ENCODE peak calls at places on chromosome 3, in six cellular contexts. W, G, O, S, L and U are unnamed samples.

GRCh38 chr3:171347017-171347979 is 112.9 kb downstream of the TNIK start:
- DNase-seq in W (no peak), G (no peak), O (no peak), S (peak), L (peak), U (no peak)

GRCh38 chr3:158961497-158961896 is 159.6 kb downstream of the MFSD1 start:
- DNase-seq in W (no peak), G (no peak), O (peak), S (no peak), L (no peak), U (peak)

GRCh38 chr3:121545049-121545563 is 682 bp downstream of the POLQ start:
- DNase-seq in W (no peak), G (no peak), O (no peak), S (peak), L (no peak), U (no peak)

GRCh38 chr3:184332370-184333090 is 4.9 kb upstream of the FAM131A start:
- DNase-seq in W (no peak), G (no peak), O (no peak), S (no peak), L (no peak), U (no peak)

GRCh38 chr3:55532806-55533205 is 45.7 kb upstream of the WNT5A start:
- DNase-seq in W (no peak), G (no peak), O (no peak), S (no peak), L (no peak), U (no peak)

GRCh38 chr3:49351521-49352011 is 6.6 kb downstream of the GPX1 start:
- DNase-seq in W (no peak), G (no peak), O (no peak), S (no peak), L (no peak), U (no peak)

GRCh38 chr3:127288343-127288742 is 497 bp upstream of the PRR20G start:
- DNase-seq in W (no peak), G (no peak), O (no peak), S (no peak), L (no peak), U (no peak)

GRCh38 chr3:190306513-190307163 is 15.6 kb downstream of the CLDN1 start:
- DNase-seq in W (no peak), G (peak), O (no peak), S (no peak), L (no peak), U (no peak)

GRCh38 chr3:11610044-11610671 is 33.6 kb downstream of the VGLL4 start:
- DNase-seq in W (no peak), G (peak), O (no peak), S (no peak), L (no peak), U (no peak)

GRCh38 chr3:52339612-52340011 is 23.5 kb downstream of the DNAH1 start:
- DNase-seq in W (peak), G (peak), O (no peak), S (peak), L (peak), U (peak)

GRCh38 chr3:117756580-117756979 is 1047.0 kb downstream of the TUSC7 start:
- DNase-seq in W (no peak), G (no peak), O (no peak), S (no peak), L (no peak), U (no peak)

GRCh38 chr3:112688819-112689218 is 47.9 kb upstream of the CCDC80 start:
- DNase-seq in W (peak), G (no peak), O (no peak), S (no peak), L (no peak), U (no peak)

GRCh38 chr3:39965997-39966396 is 156.6 kb downstream of the MYRIP start:
- DNase-seq in W (no peak), G (no peak), O (no peak), S (no peak), L (no peak), U (no peak)

GRCh38 chr3:39960515-39961403 is 151.3 kb downstream of the MYRIP start:
- DNase-seq in W (no peak), G (no peak), O (no peak), S (no peak), L (no peak), U (no peak)

GRCh38 chr3:39962566-39962965 is 153.2 kb downstream of the MYRIP start:
- DNase-seq in W (no peak), G (no peak), O (no peak), S (no peak), L (no peak), U (no peak)

GRCh38 chr3:39965461-39965860 is 156.1 kb downstream of the MYRIP start:
- DNase-seq in W (no peak), G (no peak), O (no peak), S (no peak), L (no peak), U (no peak)

DNA sequence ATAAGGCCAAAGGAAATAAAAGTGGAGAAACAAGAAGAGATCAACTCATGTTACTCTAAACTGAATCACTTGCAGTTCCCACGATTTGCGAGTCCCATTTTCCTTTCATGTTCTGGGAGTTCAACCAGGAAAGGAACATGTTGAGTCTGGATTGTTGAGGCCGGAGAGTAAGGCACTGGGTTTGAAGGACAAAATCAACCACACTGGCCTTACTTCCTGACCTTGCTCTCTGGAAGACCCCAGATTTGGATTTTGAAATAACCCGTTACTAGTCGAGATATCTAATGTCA is 151.9 kb downstream of the MYRIP start:
- DNase-seq in W (no peak), G (no peak), O (no peak), S (no peak), L (no peak), U (no peak)
- TF ChIP-seq ZNF274 in W (no peak), G (no peak), O (no peak), S (no peak), L (no peak), U (no peak)

GRCh38 chr3:17518189-17519059 is 224.0 kb downstream of the TBC1D5 start:
- DNase-seq in W (no peak), G (no peak), O (no peak), S (no peak), L (no peak), U (no peak)
- TF ChIP-seq ZNF274 in W (no peak), G (no peak), O (no peak), S (no peak), L (no peak), U (no peak)

DNA sequence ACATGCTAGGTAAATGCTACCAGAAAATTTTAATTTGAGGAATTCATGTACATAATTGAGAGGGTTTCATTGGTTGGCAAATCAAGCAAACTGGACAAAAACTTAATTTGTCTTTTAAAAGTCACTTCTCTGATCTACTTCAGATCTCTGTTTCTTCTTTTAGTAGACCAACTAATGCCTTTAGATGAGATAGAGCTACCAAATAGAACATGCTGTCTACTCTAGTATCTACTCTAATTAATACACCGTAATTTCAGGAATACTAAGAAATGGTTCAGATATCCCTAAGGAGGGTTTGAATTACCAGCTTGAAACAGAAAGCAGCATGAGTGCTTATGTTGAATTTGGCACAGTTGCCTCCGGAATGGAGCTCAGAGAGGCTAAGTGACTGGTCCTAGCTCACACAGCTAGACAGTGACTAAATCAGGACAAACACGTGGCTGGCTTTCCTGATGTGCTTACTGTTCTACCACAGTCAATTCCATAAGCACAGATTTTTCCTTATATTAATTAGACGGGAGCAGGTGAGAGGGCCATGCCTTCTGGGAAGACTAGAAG is 225.1 kb downstream of the ITPR1 start:
- DNase-seq in W (no peak), G (no peak), O (no peak), S (no peak), L (no peak), U (no peak)
- TF ChIP-seq ZNF274 in W (no peak), G (no peak), O (no peak), S (no peak), L (no peak), U (no peak)

DNA sequence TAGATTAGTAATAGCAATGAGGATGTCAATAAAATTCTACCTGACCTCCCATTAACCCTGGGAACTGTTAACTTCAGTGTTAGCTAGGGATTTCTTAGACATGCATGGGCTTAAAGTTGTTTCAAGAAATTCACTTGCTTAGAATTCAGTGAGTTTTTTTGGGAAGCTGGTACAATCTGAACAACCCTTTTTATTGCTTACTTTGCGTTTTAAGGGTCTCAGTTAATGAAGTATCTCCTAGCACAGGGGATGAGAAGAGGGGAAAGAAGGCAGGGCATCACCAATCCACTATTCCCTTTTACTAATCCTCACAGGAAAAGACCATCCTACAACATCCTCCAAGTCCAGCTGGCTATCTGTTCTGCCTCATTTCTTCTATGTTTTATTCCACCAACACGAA is 334.9 kb downstream of the MAGI1 start:
- DNase-seq in W (no peak), G (no peak), O (no peak), S (no peak), L (no peak), U (no peak)
- TF ChIP-seq ZNF274 in W (no peak), G (no peak), O (no peak), S (no peak), L (no peak), U (no peak)

DNA sequence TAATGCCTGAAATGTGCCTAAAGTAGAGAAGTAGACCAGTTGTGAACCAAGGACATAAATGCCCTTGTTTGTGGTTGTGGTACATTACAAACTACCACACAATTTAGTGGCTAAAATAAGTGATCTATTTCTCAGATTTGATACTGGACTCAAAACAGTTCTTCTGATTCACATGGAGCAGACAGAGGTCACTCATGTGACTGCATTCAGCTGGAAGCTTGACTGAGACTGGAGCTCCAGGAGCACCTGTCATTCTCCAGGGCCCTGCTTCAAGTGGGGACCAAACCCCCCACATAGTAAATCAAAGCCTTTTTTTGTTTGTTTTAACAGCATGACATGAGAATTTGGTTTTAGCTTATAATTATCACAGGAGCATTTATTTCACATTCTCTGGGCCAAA is 301.2 kb downstream of the OXSM start:
- DNase-seq in W (no peak), G (no peak), O (no peak), S (no peak), L (no peak), U (no peak)
- TF ChIP-seq ZNF274 in W (no peak), G (no peak), O (no peak), S (no peak), L (no peak), U (no peak)

GRCh38 chr3:177597325-177598109 is 400.2 kb upstream of the TBL1XR1 start:
- DNase-seq in W (no peak), G (no peak), O (no peak), S (peak), L (no peak), U (no peak)
- TF ChIP-seq ZNF274 in W (no peak), G (no peak), O (no peak), S (no peak), L (no peak), U (no peak)

DNA sequence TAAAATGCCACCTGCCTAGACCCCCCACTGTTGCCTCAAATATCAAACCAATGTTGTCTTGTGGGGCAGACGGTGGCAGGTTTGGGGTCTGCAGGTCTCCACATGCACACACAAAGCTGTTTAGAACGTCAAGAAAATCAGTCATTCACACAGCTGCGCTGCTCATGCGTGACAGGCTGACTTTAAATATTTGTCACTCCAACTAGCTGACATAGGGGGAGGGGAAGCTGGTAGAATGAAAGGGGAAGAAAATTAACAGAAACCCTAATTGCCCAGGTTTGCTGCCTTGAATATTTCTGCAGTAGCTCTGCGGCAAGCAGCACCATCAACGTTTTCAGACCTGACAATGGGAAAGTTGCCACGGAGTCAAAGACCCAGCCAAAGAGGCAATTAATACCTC is 201.8 kb downstream of the ABHD5 start:
- DNase-seq in W (no peak), G (no peak), O (no peak), S (no peak), L (peak), U (no peak)
- TF ChIP-seq ZNF274 in W (no peak), G (no peak), O (no peak), S (no peak), L (no peak), U (no peak)

GRCh38 chr3:192435241-192435640 is 292.1 kb downstream of the FGF12 start:
- DNase-seq in W (no peak), G (no peak), O (no peak), S (no peak), L (no peak), U (no peak)
- TF ChIP-seq ZNF274 in W (no peak), G (no peak), O (no peak), S (no peak), L (no peak), U (no peak)

DNA sequence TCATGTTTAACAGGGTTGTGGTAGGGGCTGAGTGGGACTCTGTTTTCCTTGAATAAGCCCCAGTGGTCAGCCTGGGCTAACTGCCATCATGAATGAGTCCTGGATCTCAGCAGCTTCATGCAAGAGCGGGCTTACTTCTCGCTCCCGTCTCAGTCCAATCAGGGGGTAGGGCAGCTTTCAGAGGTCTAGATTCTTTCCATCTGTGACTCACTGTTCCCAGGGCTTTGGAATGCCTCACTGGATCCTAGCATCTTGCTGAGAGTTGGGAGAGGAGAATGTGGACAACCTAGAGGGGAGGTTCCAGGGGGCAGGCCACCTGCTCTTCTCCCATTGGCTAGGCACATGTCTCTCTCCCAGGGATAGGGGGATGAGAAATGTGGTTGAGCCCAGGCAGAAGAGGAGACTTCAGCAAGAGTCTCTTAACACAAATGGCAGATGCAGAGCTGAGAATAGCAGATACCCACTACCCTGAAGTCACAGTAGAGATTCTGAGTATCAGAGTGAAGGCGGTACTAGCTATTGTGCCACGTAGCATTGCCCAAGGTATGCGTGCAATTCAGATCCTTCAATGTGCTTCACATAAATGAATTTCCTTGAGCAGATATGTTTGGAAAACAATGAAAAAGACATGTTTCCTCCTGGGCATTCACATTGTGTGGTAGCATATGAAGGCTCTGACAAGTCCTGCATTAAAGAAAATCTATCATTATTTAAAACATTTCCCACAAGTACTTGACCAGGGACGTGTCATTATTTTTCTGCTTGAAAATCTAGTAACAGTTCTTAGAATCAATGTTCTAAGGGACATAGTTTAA is 257.7 kb upstream of the PROK2 start:
- DNase-seq in W (no peak), G (no peak), O (no peak), S (no peak), L (no peak), U (peak)
- TF ChIP-seq ZNF274 in W (no peak), G (no peak), O (no peak), S (no peak), L (no peak), U (no peak)

GRCh38 chr3:130939753-130940152 is 45.9 kb downstream of the ATP2C1 start:
- DNase-seq in W (no peak), G (no peak), O (no peak), S (no peak), L (no peak), U (no peak)

GRCh38 chr3:130946876-130947275 is 53.0 kb downstream of the ATP2C1 start:
- DNase-seq in W (no peak), G (no peak), O (no peak), S (no peak), L (no peak), U (no peak)

DNA sequence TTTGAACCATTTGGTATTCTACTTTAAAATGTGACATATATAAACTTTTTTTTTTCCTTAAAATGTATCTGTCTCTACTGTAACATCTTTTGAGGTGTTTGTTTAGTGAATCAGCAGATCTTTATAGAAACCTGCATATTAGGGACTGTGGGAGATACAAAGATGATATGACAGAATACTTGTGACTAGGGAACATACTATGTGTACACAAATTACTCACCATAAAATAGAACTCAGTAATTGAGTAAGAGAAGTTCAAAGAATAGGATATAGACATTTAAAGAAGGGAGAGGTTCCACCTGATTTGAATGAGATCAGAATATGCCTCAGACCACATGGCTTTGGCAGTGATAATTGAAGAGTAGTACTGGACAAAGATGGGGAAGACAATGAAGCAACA is 47.9 kb downstream of the ATP2C1 start:
- DNase-seq in W (no peak), G (no peak), O (no peak), S (no peak), L (no peak), U (no peak)
- TF ChIP-seq ZNF274 in W (no peak), G (no peak), O (no peak), S (no peak), L (no peak), U (no peak)